ENCODE peak calls at places on chromosomes 4 and X, in five cellular contexts. S is suprapubic skin, R is transverse colon, Z is breast epithelium, D is endothelial cell of umbilical vein. U is an unnamed sample.

GRCh38 chrX:150365051-150365952 is 2.2 kb downstream of the MAMLD1 start:
- DNase-seq in S (no peak), R (peak; percentile 65), Z (peak; percentile 32), D (peak; percentile 62), U (peak; percentile 12)

GRCh38 chr4:54588404-54588803 is 69.4 kb upstream of the KIT start:
- DNase-seq in S (no peak), R (no peak), Z (no peak), D (no peak), U (no peak)

GRCh38 chr4:68451246-68452211 is 4.3 kb downstream of the TMPRSS11E start:
- DNase-seq in S (no peak), R (no peak), Z (no peak), D (no peak), U (no peak)

GRCh38 chrX:109936598-109936997 is 66.3 kb upstream of the TMEM164 start:
- DNase-seq in S (no peak), R (no peak), Z (no peak), D (no peak), U (no peak)

GRCh38 chrX:101206471-101206870 is 13.1 kb upstream of the DRP2 start:
- DNase-seq in S (no peak), R (no peak), Z (no peak), D (peak; percentile 52), U (no peak)

GRCh38 chr4:184310881-184311709 is 93.4 kb upstream of the ENPP6 start:
- DNase-seq in S (no peak), R (peak; percentile 83), Z (no peak), D (no peak), U (no peak)

GRCh38 chrX:104189862-104190261 is 23.6 kb downstream of the FAM199X start:
- DNase-seq in S (no peak), R (no peak), Z (no peak), D (no peak), U (no peak)

GRCh38 chrX:27966955-27967354 is 14.3 kb downstream of the DCAF8L1 start:
- DNase-seq in S (no peak), R (peak; percentile 22), Z (no peak), D (peak; percentile 45), U (no peak)

GRCh38 chr4:164252286-164252685 is 501.6 kb upstream of the SMIM31 start:
- DNase-seq in S (no peak), R (no peak), Z (no peak), D (no peak), U (no peak)

GRCh38 chr4:15636818-15637217 is 18.3 kb downstream of the FBXL5 start:
- DNase-seq in S (no peak), R (no peak), Z (no peak), D (no peak), U (no peak)

GRCh38 chr4:80115368-80116181 is 42.5 kb upstream of the ANTXR2 start:
- DNase-seq in S (no peak), R (no peak), Z (no peak), D (no peak), U (no peak)

GRCh38 chr4:124061413-124061812 is 651.1 kb downstream of the ANKRD50 start:
- DNase-seq in S (no peak), R (no peak), Z (no peak), D (peak; percentile 29), U (no peak)

GRCh38 chr4:7101692-7102515 is 34.0 kb upstream of the GRPEL1 start:
- DNase-seq in S (peak; percentile 90), R (peak; percentile 80), Z (peak; percentile 64), D (peak; percentile 54), U (peak; percentile 73)

GRCh38 chr4:138406881-138407280 is 164.7 kb upstream of the SLC7A11 start:
- DNase-seq in S (no peak), R (no peak), Z (no peak), D (no peak), U (no peak)

GRCh38 chrX:8235026-8235425 is 64.0 kb upstream of the VCX2 start:
- DNase-seq in S (no peak), R (no peak), Z (no peak), D (no peak), U (no peak)

GRCh38 chr4:121908346-121908745 is 38.1 kb upstream of the BBS7 start:
- DNase-seq in S (no peak), R (no peak), Z (no peak), D (no peak), U (no peak)

GRCh38 chr4:121913667-121914066 is 38.2 kb downstream of the TRPC3 start:
- DNase-seq in S (no peak), R (no peak), Z (no peak), D (no peak), U (no peak)
- TF ChIP-seq POLR2AphosphoS5 in S (no peak), R (no peak), Z (no peak), D (no peak), U (no peak)

GRCh38 chr4:119189638-119190037 is 22.9 kb upstream of the USP53 start:
- DNase-seq in S (no peak), R (no peak), Z (no peak), D (no peak), U (no peak)
- TF ChIP-seq POLR2AphosphoS5 in S (peak; percentile 79), R (no peak), Z (no peak), D (no peak), U (no peak)

GRCh38 chrX:11241720-11242119 is 51.5 kb upstream of the AMELX start:
- DNase-seq in S (no peak), R (no peak), Z (no peak), D (no peak), U (no peak)
- TF ChIP-seq POLR2AphosphoS5 in S (no peak), R (no peak), Z (no peak), D (no peak), U (no peak)

GRCh38 chrX:131747173-131747572 is 203.3 kb downstream of the OR13H1 start:
- DNase-seq in S (no peak), R (peak; percentile 86), Z (peak; percentile 79), D (no peak), U (no peak)

GRCh38 chrX:131745942-131746489 is 202.1 kb downstream of the OR13H1 start:
- DNase-seq in S (no peak), R (no peak), Z (no peak), D (no peak), U (no peak)

GRCh38 chrX:131741103-131741581 is 197.3 kb downstream of the OR13H1 start:
- DNase-seq in S (no peak), R (peak; percentile 91), Z (peak; percentile 86), D (no peak), U (no peak)

GRCh38 chrX:131746491-131746968 is 202.7 kb downstream of the OR13H1 start:
- DNase-seq in S (no peak), R (peak; percentile 89), Z (peak; percentile 85), D (no peak), U (no peak)
- TF ChIP-seq POLR2AphosphoS5 in S (no peak), R (peak; percentile 35), Z (peak; percentile 73), D (no peak), U (no peak)

GRCh38 chr4:145808021-145808650 is 128.2 kb downstream of the C4orf51 start:
- DNase-seq in S (no peak), R (no peak), Z (no peak), D (peak; percentile 93), U (peak; percentile 11)
- TF ChIP-seq POLR2AphosphoS5 in S (no peak), R (no peak), Z (no peak), D (peak; percentile 45), U (no peak)

GRCh38 chrX:39766882-39767281 is 330.9 kb downstream of the BCOR start:
- DNase-seq in S (no peak), R (no peak), Z (no peak), D (no peak), U (no peak)
- TF ChIP-seq POLR2AphosphoS5 in S (no peak), R (no peak), Z (no peak), D (no peak), U (no peak)

GRCh38 chr4:150078041-150078995 is at the start of gene DCLK2:
- DNase-seq in S (peak; percentile 82), R (peak; percentile 59), Z (peak; percentile 23), D (peak; percentile 71), U (peak; percentile 22)
- TF ChIP-seq POLR2AphosphoS5 in S (no peak), R (peak; percentile 37), Z (no peak), D (no peak), U (no peak)

GRCh38 chr4:61199869-61200194 is 294 bp upstream of the ADGRL3 start:
- DNase-seq in S (no peak), R (no peak), Z (no peak), D (no peak), U (no peak)

GRCh38 chr4:61200195-61200990 is at the start of gene ADGRL3:
- DNase-seq in S (no peak), R (no peak), Z (no peak), D (no peak), U (peak; percentile 4)

GRCh38 chr4:61201562-61202099 is 1.5 kb downstream of the ADGRL3 start:
- DNase-seq in S (no peak), R (no peak), Z (no peak), D (no peak), U (peak; percentile 9)

GRCh38 chr4:61202100-61202637 is 2.0 kb downstream of the ADGRL3 start:
- DNase-seq in S (no peak), R (no peak), Z (no peak), D (no peak), U (peak; percentile 8)

DNA sequence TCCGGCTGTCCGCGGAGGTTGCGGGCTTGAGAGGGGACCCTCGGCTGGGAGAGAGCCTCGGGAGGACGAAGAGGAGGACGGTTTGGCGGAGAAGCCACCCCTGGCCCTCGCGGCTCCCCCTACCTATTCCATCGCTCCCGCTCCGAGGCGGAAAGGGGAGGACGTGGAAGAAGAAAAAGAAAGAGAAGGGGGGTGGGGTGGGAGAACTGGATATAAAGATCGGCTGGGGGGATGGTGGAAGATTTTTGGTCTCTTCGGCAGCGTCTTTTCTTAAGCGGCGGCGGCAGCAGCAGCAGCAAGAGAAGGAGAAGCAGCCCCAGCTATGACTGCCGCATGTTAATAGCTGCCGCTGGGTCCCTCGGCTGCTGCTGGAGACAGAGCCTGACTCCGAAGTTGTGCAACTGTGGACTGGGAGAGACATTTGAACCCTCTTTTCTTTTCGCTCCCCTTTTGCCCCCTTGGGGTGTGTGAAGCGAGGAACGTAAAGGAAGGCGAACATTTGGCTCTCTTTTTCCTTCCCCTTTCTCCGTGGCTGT is 933 bp downstream of the ADGRL3 start:
- DNase-seq in S (no peak), R (no peak), Z (no peak), D (no peak), U (peak; percentile 1)
- TF ChIP-seq POLR2AphosphoS5 in S (no peak), R (no peak), Z (no peak), D (no peak), U (no peak)

GRCh38 chr4:47406408-47406807 is 57.1 kb downstream of the COMMD8 start:
- DNase-seq in S (no peak), R (no peak), Z (no peak), D (no peak), U (no peak)
- TF ChIP-seq POLR2AphosphoS5 in S (no peak), R (no peak), Z (no peak), D (no peak), U (no peak)